ENCODE peak calls at places on chromosome 9, in eight cellular contexts. Z is CD8-positive, alpha-beta memory T cell; T is activated CD4-positive, CD25-positive, alpha-beta regulatory T cell; K is lung; R is mesenchymal stem cell; C is SJSA1; G is NCI-H774; N is head of caudate nucleus. O is an unnamed sample.

GRCh38 chr9:32551491-32552049 is 557 bp upstream of the SMIM27 start:
- DNase-seq in Z (peak; percentile 24), T (peak; percentile 11), K (no peak), R (peak; percentile 70), C (no peak), G (peak; percentile 42), N (peak; percentile 23), O (no peak)

GRCh38 chr9:2014148-2014547 is 999 bp upstream of the SMARCA2 start:
- DNase-seq in Z (no peak), T (no peak), K (no peak), R (no peak), C (no peak), G (no peak), N (no peak), O (no peak)

GRCh38 chr9:22446589-22446949 is at the start of gene DMRTA1:
- DNase-seq in Z (no peak), T (no peak), K (peak; percentile 84), R (peak; percentile 73), C (peak; percentile 62), G (peak; percentile 91), N (peak; percentile 15), O (peak; percentile 77)

GRCh38 chr9:124282442-124283231 is 24.9 kb downstream of the NEK6 start:
- DNase-seq in Z (no peak), T (no peak), K (peak; percentile 62), R (peak; percentile 50), C (peak; percentile 54), G (no peak), N (no peak), O (no peak)

GRCh38 chr9:95307538-95307937 is 10.0 kb downstream of the FANCC start:
- DNase-seq in Z (no peak), T (no peak), K (no peak), R (peak; percentile 37), C (no peak), G (no peak), N (no peak), O (no peak)

GRCh38 chr9:15485836-15486678 is 24.7 kb downstream of the PSIP1 start:
- DNase-seq in Z (no peak), T (no peak), K (no peak), R (peak; percentile 42), C (no peak), G (no peak), N (no peak), O (no peak)

GRCh38 chr9:89428901-89429890 is 68.7 kb downstream of the SEMA4D start:
- DNase-seq in Z (no peak), T (peak; percentile 24), K (no peak), R (no peak), C (no peak), G (no peak), N (no peak), O (no peak)

GRCh38 chr9:93060746-93061259 is 2.3 kb downstream of the SUSD3 start:
- DNase-seq in Z (no peak), T (no peak), K (no peak), R (no peak), C (no peak), G (no peak), N (no peak), O (no peak)

GRCh38 chr9:135618866-135619598 is 20.3 kb downstream of the GLT6D1 start:
- DNase-seq in Z (no peak), T (no peak), K (no peak), R (no peak), C (no peak), G (no peak), N (no peak), O (no peak)

GRCh38 chr9:103183569-103184191 is 188.5 kb downstream of the CYLC2 start:
- DNase-seq in Z (no peak), T (no peak), K (no peak), R (no peak), C (no peak), G (peak; percentile 81), N (no peak), O (no peak)

GRCh38 chr9:5438301-5439162 is 807 bp upstream of the PLGRKT start:
- DNase-seq in Z (peak; percentile 35), T (no peak), K (no peak), R (peak; percentile 66), C (peak; percentile 49), G (no peak), N (no peak), O (no peak)

GRCh38 chr9:69120380-69121154 is 53.5 kb upstream of the TJP2 start:
- DNase-seq in Z (no peak), T (no peak), K (peak; percentile 90), R (no peak), C (no peak), G (peak; percentile 84), N (no peak), O (no peak)

GRCh38 chr9:77945798-77946197 is 85.8 kb downstream of the GNAQ start:
- DNase-seq in Z (no peak), T (no peak), K (no peak), R (peak; percentile 70), C (no peak), G (no peak), N (no peak), O (no peak)

GRCh38 chr9:122941560-122942234 is 877 bp downstream of the RABGAP1 start:
- DNase-seq in Z (no peak), T (no peak), K (no peak), R (peak; percentile 84), C (no peak), G (no peak), N (no peak), O (no peak)

GRCh38 chr9:37966443-37967271 is 62.7 kb upstream of the SLC25A51 start:
- DNase-seq in Z (no peak), T (no peak), K (no peak), R (peak; percentile 60), C (no peak), G (no peak), N (no peak), O (no peak)

GRCh38 chr9:94782367-94783120 is 56.0 kb downstream of the AOPEP start:
- DNase-seq in Z (no peak), T (no peak), K (no peak), R (no peak), C (no peak), G (no peak), N (no peak), O (no peak)

GRCh38 chr9:137136261-137136925 is 2.6 kb upstream of the GRIN1 start:
- DNase-seq in Z (no peak), T (no peak), K (no peak), R (no peak), C (no peak), G (no peak), N (no peak), O (no peak)

GRCh38 chr9:97078362-97078761 is 39.4 kb upstream of the CTSV start:
- DNase-seq in Z (no peak), T (no peak), K (no peak), R (no peak), C (no peak), G (no peak), N (no peak), O (no peak)

GRCh38 chr9:38067611-38067891 is 1.5 kb downstream of the SHB start:
- DNase-seq in Z (no peak), T (no peak), K (no peak), R (no peak), C (no peak), G (no peak), N (no peak), O (no peak)